ENCODE peak calls at places on chromosomes 16 and 17, in seven cellular contexts. One of them, this sample, is unnamed.

GRCh38 chr17:8314797-8315739 is 5.0 kb downstream of the ARHGEF15 start:
- DNase-seq in CD4-positive, alpha-beta T cell: no peak
- DNase-seq in fibroblast of mammary gland: no peak
- DNase-seq in occipital lobe: no peak
- DNase-seq in AG08395: no peak
- DNase-seq in HTR-8/SVneo: no peak
- DNase-seq in amygdala: no peak
- DNase-seq in this sample: no peak

GRCh38 chr17:46817151-46817900 is 1.2 kb downstream of the WNT3 start:
- DNase-seq in HTR-8/SVneo: no peak
- DNase-seq in fibroblast of mammary gland: no peak
- DNase-seq in AG08395: no peak
- DNase-seq in CD4-positive, alpha-beta T cell: no peak
- DNase-seq in occipital lobe: no peak
- DNase-seq in amygdala: no peak
- DNase-seq in this sample: no peak

GRCh38 chr17:5522476-5522875 is 36.1 kb downstream of the MIS12 start:
- DNase-seq in fibroblast of mammary gland: no peak
- DNase-seq in occipital lobe: no peak
- DNase-seq in HTR-8/SVneo: no peak
- DNase-seq in CD4-positive, alpha-beta T cell: no peak
- DNase-seq in amygdala: no peak
- DNase-seq in AG08395: no peak
- DNase-seq in this sample: no peak

GRCh38 chr17:8133941-8134340 is 10.0 kb upstream of the HES7 start:
- DNase-seq in occipital lobe: no peak
- DNase-seq in HTR-8/SVneo: no peak
- DNase-seq in AG08395: no peak
- DNase-seq in CD4-positive, alpha-beta T cell: no peak
- DNase-seq in amygdala: no peak
- DNase-seq in fibroblast of mammary gland: no peak
- DNase-seq in this sample: no peak

GRCh38 chr17:2111691-2112090 is 56.8 kb downstream of the HIC1 start:
- DNase-seq in amygdala: no peak
- DNase-seq in CD4-positive, alpha-beta T cell: no peak
- DNase-seq in fibroblast of mammary gland: peak
- DNase-seq in AG08395: no peak
- DNase-seq in HTR-8/SVneo: no peak
- DNase-seq in occipital lobe: no peak
- DNase-seq in this sample: no peak

GRCh38 chr16:85418978-85419491 is 194.1 kb upstream of the GSE1 start:
- DNase-seq in CD4-positive, alpha-beta T cell: no peak
- DNase-seq in fibroblast of mammary gland: no peak
- DNase-seq in HTR-8/SVneo: no peak
- DNase-seq in amygdala: no peak
- DNase-seq in AG08395: no peak
- DNase-seq in occipital lobe: peak
- DNase-seq in this sample: peak

GRCh38 chr16:89155851-89156739 is 15.5 kb upstream of the CDH15 start:
- DNase-seq in CD4-positive, alpha-beta T cell: no peak
- DNase-seq in HTR-8/SVneo: no peak
- DNase-seq in fibroblast of mammary gland: peak
- DNase-seq in AG08395: no peak
- DNase-seq in amygdala: no peak
- DNase-seq in occipital lobe: no peak
- DNase-seq in this sample: no peak

GRCh38 chr17:67151717-67152116 is 93.3 kb downstream of the HELZ start:
- DNase-seq in HTR-8/SVneo: peak
- DNase-seq in CD4-positive, alpha-beta T cell: no peak
- DNase-seq in amygdala: no peak
- DNase-seq in occipital lobe: no peak
- DNase-seq in fibroblast of mammary gland: peak
- DNase-seq in AG08395: peak
- DNase-seq in this sample: no peak

GRCh38 chr17:7950578-7950977 is 18.6 kb downstream of the CNTROB start:
- DNase-seq in AG08395: no peak
- DNase-seq in amygdala: no peak
- DNase-seq in CD4-positive, alpha-beta T cell: no peak
- DNase-seq in HTR-8/SVneo: no peak
- DNase-seq in occipital lobe: no peak
- DNase-seq in fibroblast of mammary gland: no peak
- DNase-seq in this sample: no peak

GRCh38 chr16:86122681-86123342 is 223.8 kb downstream of the IRF8 start:
- DNase-seq in HTR-8/SVneo: no peak
- DNase-seq in AG08395: no peak
- DNase-seq in amygdala: no peak
- DNase-seq in occipital lobe: no peak
- DNase-seq in CD4-positive, alpha-beta T cell: no peak
- DNase-seq in fibroblast of mammary gland: no peak
- DNase-seq in this sample: no peak

GRCh38 chr17:33459078-33459940 is 166.2 kb upstream of the ASIC2 start:
- DNase-seq in HTR-8/SVneo: no peak
- DNase-seq in occipital lobe: no peak
- DNase-seq in amygdala: no peak
- DNase-seq in AG08395: no peak
- DNase-seq in fibroblast of mammary gland: no peak
- DNase-seq in CD4-positive, alpha-beta T cell: no peak
- DNase-seq in this sample: no peak

GRCh38 chr17:65099941-65100315 is 37.2 kb upstream of the RGS9 start:
- DNase-seq in amygdala: no peak
- DNase-seq in AG08395: peak
- DNase-seq in fibroblast of mammary gland: peak
- DNase-seq in CD4-positive, alpha-beta T cell: peak
- DNase-seq in HTR-8/SVneo: no peak
- DNase-seq in occipital lobe: no peak
- DNase-seq in this sample: no peak

GRCh38 chr16:54930034-54930938 is at the start of gene IRX5:
- DNase-seq in occipital lobe: peak
- DNase-seq in CD4-positive, alpha-beta T cell: no peak
- DNase-seq in amygdala: peak
- DNase-seq in fibroblast of mammary gland: peak
- DNase-seq in HTR-8/SVneo: no peak
- DNase-seq in AG08395: peak
- DNase-seq in this sample: peak

GRCh38 chr17:42608692-42609181 is 437 bp downstream of the RETREG3 start:
- DNase-seq in CD4-positive, alpha-beta T cell: peak
- DNase-seq in AG08395: no peak
- DNase-seq in occipital lobe: no peak
- DNase-seq in fibroblast of mammary gland: peak
- DNase-seq in amygdala: no peak
- DNase-seq in HTR-8/SVneo: no peak
- DNase-seq in this sample: no peak

GRCh38 chr16:87583453-87584131 is 18.7 kb upstream of the JPH3 start:
- DNase-seq in AG08395: no peak
- DNase-seq in HTR-8/SVneo: no peak
- DNase-seq in occipital lobe: no peak
- DNase-seq in fibroblast of mammary gland: peak
- DNase-seq in amygdala: no peak
- DNase-seq in CD4-positive, alpha-beta T cell: no peak
- DNase-seq in this sample: no peak

GRCh38 chr16:50741225-50741807 is 570 bp upstream of the CYLD start:
- DNase-seq in CD4-positive, alpha-beta T cell: no peak
- DNase-seq in HTR-8/SVneo: no peak
- DNase-seq in AG08395: no peak
- DNase-seq in occipital lobe: no peak
- DNase-seq in fibroblast of mammary gland: peak
- DNase-seq in amygdala: no peak
- DNase-seq in this sample: peak

GRCh38 chr16:87778476-87778829 is 12.7 kb upstream of the KLHDC4 start:
- DNase-seq in fibroblast of mammary gland: no peak
- DNase-seq in AG08395: no peak
- DNase-seq in HTR-8/SVneo: no peak
- DNase-seq in occipital lobe: no peak
- DNase-seq in CD4-positive, alpha-beta T cell: no peak
- DNase-seq in amygdala: no peak
- DNase-seq in this sample: no peak

GRCh38 chr16:87457051-87457611 is 35.7 kb downstream of the ZCCHC14 start:
- DNase-seq in fibroblast of mammary gland: peak
- DNase-seq in occipital lobe: no peak
- DNase-seq in CD4-positive, alpha-beta T cell: no peak
- DNase-seq in AG08395: peak
- DNase-seq in amygdala: no peak
- DNase-seq in HTR-8/SVneo: no peak
- DNase-seq in this sample: no peak

GRCh38 chr17:70169707-70170597 is 620 bp downstream of the KCNJ2 start:
- DNase-seq in amygdala: peak
- DNase-seq in AG08395: peak
- DNase-seq in CD4-positive, alpha-beta T cell: no peak
- DNase-seq in HTR-8/SVneo: peak
- DNase-seq in occipital lobe: peak
- DNase-seq in fibroblast of mammary gland: peak
- DNase-seq in this sample: no peak

GRCh38 chr16:4768549-4769305 is 1.8 kb upstream of the ZNF500 start:
- DNase-seq in fibroblast of mammary gland: peak
- DNase-seq in CD4-positive, alpha-beta T cell: peak
- DNase-seq in AG08395: peak
- DNase-seq in occipital lobe: peak
- DNase-seq in amygdala: peak
- DNase-seq in HTR-8/SVneo: peak
- DNase-seq in this sample: peak

GRCh38 chr16:74123195-74123594 is 173.4 kb upstream of the PSMD7 start:
- DNase-seq in fibroblast of mammary gland: no peak
- DNase-seq in CD4-positive, alpha-beta T cell: no peak
- DNase-seq in amygdala: no peak
- DNase-seq in HTR-8/SVneo: no peak
- DNase-seq in occipital lobe: no peak
- DNase-seq in AG08395: no peak
- DNase-seq in this sample: no peak

GRCh38 chr17:56636276-56636675 is 42.8 kb downstream of the NOG start:
- DNase-seq in AG08395: peak
- DNase-seq in fibroblast of mammary gland: no peak
- DNase-seq in HTR-8/SVneo: no peak
- DNase-seq in CD4-positive, alpha-beta T cell: no peak
- DNase-seq in amygdala: no peak
- DNase-seq in occipital lobe: no peak
- DNase-seq in this sample: no peak

GRCh38 chr17:37438141-37438540 is 31.5 kb downstream of the TADA2A start:
- DNase-seq in amygdala: no peak
- DNase-seq in CD4-positive, alpha-beta T cell: no peak
- DNase-seq in occipital lobe: no peak
- DNase-seq in fibroblast of mammary gland: no peak
- DNase-seq in AG08395: no peak
- DNase-seq in HTR-8/SVneo: no peak
- DNase-seq in this sample: no peak

GRCh38 chr16:20153444-20153843 is 79.8 kb upstream of the GPR139 start:
- DNase-seq in occipital lobe: no peak
- DNase-seq in amygdala: no peak
- DNase-seq in CD4-positive, alpha-beta T cell: no peak
- DNase-seq in HTR-8/SVneo: no peak
- DNase-seq in AG08395: no peak
- DNase-seq in fibroblast of mammary gland: no peak
- DNase-seq in this sample: no peak

GRCh38 chr17:58402047-58402446 is 15.3 kb downstream of the RNF43 start:
- DNase-seq in CD4-positive, alpha-beta T cell: no peak
- DNase-seq in amygdala: no peak
- DNase-seq in occipital lobe: no peak
- DNase-seq in HTR-8/SVneo: peak
- DNase-seq in AG08395: peak
- DNase-seq in fibroblast of mammary gland: no peak
- DNase-seq in this sample: no peak

GRCh38 chr17:72735089-72735488 is 357.4 kb downstream of the SLC39A11 start:
- DNase-seq in HTR-8/SVneo: no peak
- DNase-seq in CD4-positive, alpha-beta T cell: no peak
- DNase-seq in occipital lobe: no peak
- DNase-seq in fibroblast of mammary gland: no peak
- DNase-seq in AG08395: no peak
- DNase-seq in amygdala: no peak
- DNase-seq in this sample: no peak

GRCh38 chr17:66775881-66776400 is 59.0 kb upstream of the CACNG5 start:
- DNase-seq in amygdala: no peak
- DNase-seq in occipital lobe: no peak
- DNase-seq in CD4-positive, alpha-beta T cell: no peak
- DNase-seq in fibroblast of mammary gland: no peak
- DNase-seq in HTR-8/SVneo: no peak
- DNase-seq in AG08395: no peak
- DNase-seq in this sample: no peak

GRCh38 chr17:68057531-68057952 is 22.0 kb downstream of the KPNA2 start:
- DNase-seq in occipital lobe: no peak
- DNase-seq in HTR-8/SVneo: no peak
- DNase-seq in CD4-positive, alpha-beta T cell: peak
- DNase-seq in fibroblast of mammary gland: peak
- DNase-seq in AG08395: no peak
- DNase-seq in amygdala: no peak
- DNase-seq in this sample: no peak

GRCh38 chr16:22092143-22092933 is at the start of gene VWA3A:
- DNase-seq in CD4-positive, alpha-beta T cell: no peak
- DNase-seq in amygdala: no peak
- DNase-seq in AG08395: peak
- DNase-seq in fibroblast of mammary gland: peak
- DNase-seq in HTR-8/SVneo: no peak
- DNase-seq in occipital lobe: peak
- DNase-seq in this sample: no peak

GRCh38 chr17:79543566-79543965 is 67.3 kb downstream of the RBFOX3 start:
- DNase-seq in CD4-positive, alpha-beta T cell: no peak
- DNase-seq in amygdala: no peak
- DNase-seq in fibroblast of mammary gland: no peak
- DNase-seq in HTR-8/SVneo: no peak
- DNase-seq in AG08395: no peak
- DNase-seq in occipital lobe: no peak
- DNase-seq in this sample: no peak

GRCh38 chr16:86673090-86673955 is 95.0 kb downstream of the FOXL1 start:
- DNase-seq in occipital lobe: no peak
- DNase-seq in AG08395: no peak
- DNase-seq in amygdala: no peak
- DNase-seq in CD4-positive, alpha-beta T cell: no peak
- DNase-seq in fibroblast of mammary gland: no peak
- DNase-seq in HTR-8/SVneo: no peak
- DNase-seq in this sample: no peak

GRCh38 chr17:27563532-27563931 is 67.5 kb upstream of the LGALS9 start:
- DNase-seq in occipital lobe: no peak
- DNase-seq in CD4-positive, alpha-beta T cell: no peak
- DNase-seq in AG08395: no peak
- DNase-seq in amygdala: no peak
- DNase-seq in HTR-8/SVneo: no peak
- DNase-seq in fibroblast of mammary gland: no peak
- DNase-seq in this sample: no peak

GRCh38 chr17:82611140-82612058 is 36.8 kb downstream of the WDR45B start:
- DNase-seq in occipital lobe: no peak
- DNase-seq in CD4-positive, alpha-beta T cell: no peak
- DNase-seq in HTR-8/SVneo: no peak
- DNase-seq in amygdala: no peak
- DNase-seq in fibroblast of mammary gland: peak
- DNase-seq in AG08395: peak
- DNase-seq in this sample: no peak

GRCh38 chr17:4711671-4712111 is 1.3 kb downstream of the ARRB2 start:
- DNase-seq in occipital lobe: no peak
- DNase-seq in HTR-8/SVneo: no peak
- DNase-seq in amygdala: no peak
- DNase-seq in AG08395: no peak
- DNase-seq in CD4-positive, alpha-beta T cell: no peak
- DNase-seq in fibroblast of mammary gland: no peak
- DNase-seq in this sample: peak

GRCh38 chr16:65083181-65083845 is 38.5 kb downstream of the CDH11 start:
- DNase-seq in amygdala: no peak
- DNase-seq in CD4-positive, alpha-beta T cell: no peak
- DNase-seq in HTR-8/SVneo: no peak
- DNase-seq in occipital lobe: no peak
- DNase-seq in AG08395: no peak
- DNase-seq in fibroblast of mammary gland: peak
- DNase-seq in this sample: no peak

GRCh38 chr17:68892658-68893057 is 62.5 kb downstream of the ABCA8 start:
- DNase-seq in amygdala: no peak
- DNase-seq in CD4-positive, alpha-beta T cell: no peak
- DNase-seq in AG08395: no peak
- DNase-seq in fibroblast of mammary gland: no peak
- DNase-seq in occipital lobe: no peak
- DNase-seq in HTR-8/SVneo: no peak
- DNase-seq in this sample: no peak

This sample was measured in frontal cortex.